ENCODE peak calls at places on chromosomes 2 and 18, in four cellular contexts. E, L, Z and K are unnamed samples.

GRCh38 chr2:126698991-126699390 is 43.0 kb downstream of the GYPC start:
- DNase-seq in E (no peak), L (no peak), Z (no peak), K (no peak)

GRCh38 chr18:47050468-47050867 is 15.0 kb upstream of the ELOA2 start:
- DNase-seq in E (no peak), L (peak), Z (no peak), K (peak)

GRCh38 chr2:204027105-204027504 is 90.5 kb downstream of the ICOS start:
- DNase-seq in E (no peak), L (peak), Z (peak), K (peak)

GRCh38 chr2:240508832-240509545 is 48.8 kb downstream of the ANKMY1 start:
- DNase-seq in E (no peak), L (no peak), Z (no peak), K (no peak)

GRCh38 chr2:88059979-88060906 is 4.7 kb upstream of the KRCC1 start:
- DNase-seq in E (no peak), L (peak), Z (peak), K (peak)

GRCh38 chr2:160491922-160492371 is 1.7 kb downstream of the RBMS1 start:
- DNase-seq in E (no peak), L (peak), Z (no peak), K (peak)

GRCh38 chr18:7334973-7335568 is 104.2 kb downstream of the LRRC30 start:
- DNase-seq in E (no peak), L (no peak), Z (no peak), K (no peak)

GRCh38 chr2:62467100-62467474 is 38.9 kb downstream of the TMEM17 start:
- DNase-seq in E (no peak), L (no peak), Z (no peak), K (no peak)

GRCh38 chr18:70322928-70323327 is 34.1 kb downstream of the SOCS6 start:
- DNase-seq in E (no peak), L (no peak), Z (no peak), K (peak)

GRCh38 chr2:236570081-236570979 is 705 bp downstream of the ACKR3 start:
- DNase-seq in E (no peak), L (no peak), Z (no peak), K (no peak)

GRCh38 chr2:236782938-236783337 is 213.3 kb downstream of the ACKR3 start:
- DNase-seq in E (no peak), L (no peak), Z (no peak), K (peak)

GRCh38 chr2:19823507-19823906 is 78.3 kb downstream of the TTC32 start:
- DNase-seq in E (no peak), L (no peak), Z (no peak), K (no peak)

GRCh38 chr2:159571540-159572260 is 44.6 kb downstream of the BAZ2B start:
- DNase-seq in E (no peak), L (no peak), Z (no peak), K (no peak)

GRCh38 chr18:54240629-54241107 is 16.2 kb upstream of the MBD2 start:
- DNase-seq in E (no peak), L (no peak), Z (no peak), K (peak)

GRCh38 chr2:234165421-234165820 is 114.9 kb downstream of the SPP2 start:
- DNase-seq in E (no peak), L (no peak), Z (no peak), K (no peak)

GRCh38 chr2:69734858-69735574 is 6.9 kb upstream of the ANXA4 start:
- DNase-seq in E (no peak), L (no peak), Z (no peak), K (no peak)

GRCh38 chr2:51881673-51882072 is 849.7 kb upstream of the NRXN1 start:
- DNase-seq in E (no peak), L (no peak), Z (no peak), K (no peak)

GRCh38 chr18:56789004-56789888 is 138.1 kb downstream of the WDR7 start:
- DNase-seq in E (peak), L (peak), Z (no peak), K (peak)

GRCh38 chr18:66616523-66616983 is 12.7 kb upstream of the CDH19 start:
- DNase-seq in E (no peak), L (no peak), Z (no peak), K (peak)

GRCh38 chr2:139045524-139045923 is 265.3 kb upstream of the NXPH2 start:
- DNase-seq in E (no peak), L (no peak), Z (no peak), K (no peak)

GRCh38 chr2:22616031-22616430 is 768.9 kb upstream of the KLHL29 start:
- DNase-seq in E (no peak), L (no peak), Z (no peak), K (no peak)

GRCh38 chr2:1505031-1505441 is 91.8 kb downstream of the TPO start:
- DNase-seq in E (no peak), L (no peak), Z (no peak), K (no peak)

GRCh38 chr2:20434588-20435294 is 12.1 kb upstream of the RHOB start:
- DNase-seq in E (no peak), L (no peak), Z (no peak), K (no peak)

GRCh38 chr2:97995026-97995733 is 568 bp downstream of the TMEM131 start:
- DNase-seq in E (no peak), L (peak), Z (peak), K (peak)

GRCh38 chr18:45589559-45590041 is 25.7 kb upstream of the SLC14A2 start:
- DNase-seq in E (no peak), L (no peak), Z (no peak), K (peak)

GRCh38 chr2:240922982-240923537 is 16.9 kb downstream of the CROCC2 start:
- DNase-seq in E (peak), L (no peak), Z (no peak), K (no peak)

DNA sequence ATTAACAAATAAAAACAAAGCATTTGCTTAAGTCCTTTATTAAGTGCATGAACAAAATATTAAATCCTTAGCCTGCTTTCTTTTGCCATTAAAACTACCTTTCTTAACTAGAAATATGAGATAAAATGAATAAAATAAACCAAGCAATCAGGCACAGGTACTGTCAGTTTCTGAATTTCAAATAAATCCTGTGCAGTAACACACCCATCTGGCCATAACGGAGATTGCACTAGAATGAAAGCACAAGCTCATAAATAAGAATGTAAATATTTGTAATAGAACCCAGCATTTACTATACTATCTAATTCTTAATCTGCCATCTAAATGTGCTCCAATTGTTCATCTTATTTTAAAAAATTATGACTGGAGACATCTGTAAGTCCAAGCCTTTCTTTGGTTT is 31.9 kb downstream of the PRKRA start:
- DNase-seq in E (no peak), L (peak), Z (no peak), K (peak)
- TF ChIP-seq CTCF in E (peak), L (peak), Z (no peak), K (peak)

DNA sequence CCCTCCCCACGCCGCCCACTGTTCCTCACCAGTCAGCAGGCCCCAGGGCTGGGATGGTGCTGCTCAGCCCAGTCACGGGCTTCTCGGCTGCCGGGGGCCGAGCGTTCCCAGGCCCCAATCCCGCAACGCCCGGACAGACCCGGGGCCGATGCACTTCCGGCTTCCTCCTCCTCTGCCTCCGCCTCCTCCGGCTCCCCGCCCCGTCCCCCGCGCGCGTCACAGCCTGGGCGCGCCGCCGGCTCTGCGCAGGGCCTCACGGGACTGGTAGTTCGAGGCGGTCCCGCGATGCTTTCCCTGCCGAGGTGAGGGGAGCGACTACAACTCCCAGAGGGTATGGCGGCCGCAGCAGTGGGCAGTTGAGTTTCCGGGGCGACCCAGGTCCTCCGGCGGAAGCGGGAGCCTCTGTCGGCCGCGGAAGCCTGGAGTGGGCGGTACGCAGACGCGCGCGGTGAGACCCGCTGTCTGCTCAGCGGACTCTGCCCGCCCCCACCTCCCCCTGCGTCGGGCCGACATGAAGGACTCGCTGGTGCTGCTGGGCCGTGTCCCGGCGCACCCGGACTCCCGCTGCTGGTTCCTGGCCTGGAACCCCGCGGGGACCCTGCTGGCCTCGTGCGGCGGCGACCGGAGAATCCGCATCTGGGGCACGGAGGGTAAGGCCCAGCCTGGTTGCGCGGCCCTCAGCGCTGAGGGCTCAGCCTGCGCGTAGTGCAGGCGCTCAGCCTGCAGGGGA is at the start of the genes CIAO1 and TMEM127:
- DNase-seq in E (peak), L (peak), Z (peak), K (peak)
- TF ChIP-seq CTCF in E (no peak), L (peak), Z (no peak), K (no peak)

DNA sequence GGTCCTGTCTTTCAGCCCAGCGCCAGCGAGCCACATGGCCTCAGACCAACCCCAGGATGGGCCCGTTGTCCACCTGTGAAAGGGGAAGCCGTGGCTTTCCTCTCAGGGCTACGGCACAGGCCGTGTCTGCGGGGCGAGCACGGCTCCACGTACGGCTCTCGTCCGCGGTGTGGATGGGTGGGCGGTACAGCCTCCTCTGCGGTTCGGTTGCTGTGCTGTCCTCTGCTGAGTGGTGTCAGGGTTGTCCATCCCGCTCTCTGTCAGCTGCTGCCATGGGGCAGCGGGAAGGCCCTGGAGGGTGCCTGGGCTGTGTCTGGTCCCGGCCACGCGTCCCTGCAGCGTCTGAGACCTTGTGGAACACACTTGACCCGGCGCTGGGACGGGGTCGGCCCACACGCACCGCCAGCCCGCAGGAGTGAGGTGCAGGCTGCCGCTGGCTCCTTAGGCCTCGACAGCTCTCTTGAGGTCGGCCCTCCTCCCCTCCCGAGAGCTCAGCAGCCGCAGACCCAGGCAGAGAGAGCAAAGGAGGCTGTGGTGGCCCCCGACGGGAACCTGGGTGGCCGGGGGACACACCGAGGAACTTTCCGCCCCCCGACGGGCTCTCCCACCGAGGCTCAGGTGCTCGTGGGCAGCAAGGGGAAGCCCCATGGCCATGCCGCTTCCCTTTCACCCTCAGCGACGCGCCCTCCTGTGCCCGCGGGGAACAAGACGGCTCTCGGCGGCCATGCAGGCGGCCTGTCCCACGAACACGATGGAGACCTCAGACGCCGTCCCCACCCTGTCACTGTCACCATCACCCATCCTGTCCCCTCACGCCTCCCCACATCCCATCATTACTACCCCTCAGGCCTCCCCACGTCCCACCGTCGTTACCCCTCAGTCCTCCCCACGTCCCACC is 128.7 kb downstream of the NFATC1 start:
- DNase-seq in E (no peak), L (no peak), Z (peak), K (no peak)
- TF ChIP-seq CTCF in E (no peak), L (no peak), Z (no peak), K (no peak)

DNA sequence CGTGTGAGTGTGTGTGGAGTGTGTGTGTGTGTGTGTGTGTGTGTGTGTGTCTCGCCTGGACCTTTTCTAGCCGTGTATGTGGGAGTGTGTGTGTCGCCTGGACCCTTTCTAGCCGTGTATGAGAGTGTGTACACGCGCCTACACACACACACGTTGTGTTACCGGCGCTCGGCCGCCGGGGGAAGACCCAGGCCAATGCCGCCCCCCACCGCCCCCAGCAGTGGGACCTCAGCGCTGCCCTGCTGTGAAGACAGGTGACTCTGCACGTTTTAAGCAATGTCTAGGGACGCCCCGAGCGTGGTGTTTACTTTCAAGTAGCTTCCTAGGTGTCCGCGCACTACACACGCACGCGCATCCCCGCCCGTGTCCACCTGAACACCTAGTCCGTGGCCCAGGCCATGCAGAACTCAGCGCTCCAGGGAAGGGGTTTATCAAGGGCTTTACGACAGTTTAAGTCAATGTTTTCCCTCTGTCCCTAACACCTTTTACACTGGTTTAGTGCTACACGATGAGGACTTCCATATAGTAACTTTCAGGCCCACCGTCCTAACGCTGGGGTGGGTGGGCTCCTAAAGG is 1.2 kb upstream of the BCL2 start:
- DNase-seq in E (peak), L (no peak), Z (peak), K (peak)
- TF ChIP-seq CTCF in E (no peak), L (no peak), Z (no peak), K (no peak)

GRCh38 chr2:60553992-60554648 is 666 bp upstream of the BCL11A start:
- DNase-seq in E (peak), L (peak), Z (no peak), K (peak)
- TF ChIP-seq CTCF in E (no peak), L (no peak), Z (no peak), K (no peak)

GRCh38 chr2:45611020-45611737 is at the start of gene SRBD1:
- DNase-seq in E (peak), L (peak), Z (peak), K (peak)

GRCh38 chr2:45610281-45611019 is 617 bp downstream of the SRBD1 start:
- DNase-seq in E (peak), L (peak), Z (peak), K (peak)

GRCh38 chr2:45606801-45607200 is 4.3 kb downstream of the SRBD1 start:
- DNase-seq in E (no peak), L (no peak), Z (no peak), K (no peak)

GRCh38 chr2:45612265-45612664 is 1.2 kb upstream of the SRBD1 start:
- DNase-seq in E (no peak), L (peak), Z (no peak), K (peak)

GRCh38 chr2:45607701-45608100 is 3.4 kb downstream of the SRBD1 start:
- DNase-seq in E (no peak), L (peak), Z (no peak), K (peak)
- TF ChIP-seq CTCF in E (peak), L (peak), Z (no peak), K (peak)

DNA sequence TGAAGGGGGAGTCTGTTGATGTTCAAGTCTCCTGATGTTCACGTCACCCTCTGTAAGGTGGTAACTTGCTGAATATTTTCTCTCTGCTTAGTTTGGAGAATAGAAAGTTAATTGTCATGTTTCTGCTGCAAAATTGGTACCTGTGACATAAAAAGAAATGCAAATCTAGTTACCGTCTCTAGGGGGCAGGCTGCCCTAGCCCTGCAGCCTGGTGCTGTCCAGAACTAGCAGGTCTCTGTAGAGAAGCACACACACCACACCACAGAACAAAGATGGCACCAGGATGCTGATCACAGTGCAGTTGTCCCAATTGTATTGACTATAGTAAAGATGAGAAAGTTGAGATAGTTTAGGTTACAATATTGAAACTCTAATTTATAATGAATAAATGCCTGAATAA is 47.0 kb downstream of the SLC9A4 start:
- DNase-seq in E (no peak), L (peak), Z (no peak), K (peak)
- TF ChIP-seq CTCF in E (peak), L (peak), Z (no peak), K (peak)

DNA sequence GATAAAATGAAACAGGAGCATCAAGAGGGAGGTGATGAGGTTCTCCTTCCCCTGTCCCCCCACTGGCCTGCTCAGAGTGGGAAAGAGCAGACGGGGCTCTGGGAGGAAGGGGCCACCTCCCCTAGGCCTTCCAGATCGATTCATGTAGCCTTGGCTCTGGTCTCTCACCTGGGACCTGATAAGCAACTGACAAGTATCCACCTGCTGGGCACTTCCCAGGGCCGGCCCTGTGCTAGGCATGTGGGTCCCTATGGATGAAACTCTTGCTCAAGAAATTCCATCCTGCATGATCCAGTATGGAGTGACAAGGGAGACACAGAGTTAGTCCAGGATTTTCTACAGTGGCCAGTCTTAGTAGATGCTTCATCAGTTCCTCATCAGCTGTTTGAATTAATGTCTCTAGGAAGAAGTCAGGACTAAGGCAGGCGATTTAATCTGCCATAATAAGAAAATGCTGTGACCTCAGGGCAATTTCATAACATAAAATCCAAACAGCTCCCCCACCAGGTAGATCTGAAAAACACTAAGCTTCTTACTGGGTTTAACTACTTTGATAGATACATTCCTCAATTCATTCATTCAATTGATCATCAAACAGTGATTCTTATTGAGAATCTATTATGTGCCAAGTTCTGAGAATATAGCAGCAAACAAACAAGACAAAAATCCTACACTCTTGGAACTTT is 44.7 kb upstream of the ZFP36L2 start:
- DNase-seq in E (no peak), L (no peak), Z (no peak), K (no peak)
- TF ChIP-seq CTCF in E (no peak), L (no peak), Z (no peak), K (peak)

DNA sequence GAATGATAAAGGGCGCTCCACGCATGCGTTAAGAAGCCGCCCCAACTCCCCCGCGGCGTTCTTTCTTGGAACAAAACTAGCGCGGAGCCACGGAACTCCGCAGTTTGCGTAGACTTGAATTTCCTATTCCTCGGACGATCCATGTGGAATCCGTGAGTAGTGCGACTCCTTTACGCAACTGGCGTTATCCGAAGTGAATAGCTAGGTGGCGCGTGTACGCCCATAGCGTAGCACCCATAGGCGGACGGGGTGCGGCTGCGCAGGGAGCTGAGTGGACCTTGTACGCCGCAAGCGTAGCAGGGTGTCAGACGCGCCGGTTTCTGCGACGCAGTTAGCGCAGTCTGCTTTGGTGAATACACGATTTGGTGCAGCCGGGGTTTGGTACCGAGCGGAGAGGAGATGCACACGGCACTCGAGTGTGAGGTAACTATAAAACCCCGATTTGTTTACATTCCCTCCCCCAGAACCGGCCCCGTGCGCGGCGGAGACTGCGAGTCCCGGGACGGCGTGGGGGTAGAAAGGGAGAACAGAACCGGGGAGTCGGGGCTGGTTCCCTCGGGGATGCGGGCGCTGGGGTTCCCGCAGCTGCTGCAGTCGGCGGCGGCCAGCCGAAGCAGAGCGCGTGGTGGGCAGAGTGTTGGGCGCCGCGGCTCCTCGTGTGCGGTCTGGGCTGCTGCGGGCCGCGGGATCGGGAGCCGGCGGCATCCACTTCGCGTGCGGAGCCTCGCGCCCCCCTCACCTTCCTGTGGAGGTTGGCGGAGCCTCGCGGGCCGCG is at the start of gene SLC39A10:
- DNase-seq in E (peak), L (peak), Z (peak), K (peak)
- TF ChIP-seq CTCF in E (peak), L (no peak), Z (no peak), K (no peak)